ENCODE peak calls at places on chromosomes 6 and 20, in six cellular contexts. R, K, E, P, T and J are unnamed samples.

GRCh38 chr6:137084090-137084489 is 39.3 kb upstream of the IL20RA start:
- DNase-seq in T (no peak), R (no peak), P (no peak), E (no peak), K (no peak), J (no peak)

GRCh38 chr20:59182401-59183044 is 18.9 kb downstream of the ZNF831 start:
- DNase-seq in P (no peak), R (no peak), T (no peak), K (no peak), E (no peak), J (no peak)

GRCh38 chr6:160979063-160979708 is 12.4 kb upstream of the MAP3K4 start:
- DNase-seq in E (peak; percentile 87), T (no peak), K (peak; percentile 91), R (no peak), P (peak; percentile 61), J (peak; percentile 39)

GRCh38 chr20:64079273-64080012 is at the start of gene RGS19:
- DNase-seq in P (peak; percentile 55), R (peak; percentile 77), T (peak; percentile 89), K (peak; percentile 68), E (peak; percentile 67), J (peak; percentile 56)

GRCh38 chr6:153059757-153060156 is 57.2 kb upstream of the MTRF1L start:
- DNase-seq in T (no peak), R (peak; percentile 44), K (no peak), E (no peak), P (no peak), J (no peak)

GRCh38 chr6:94251878-94252277 is 832.5 kb upstream of the EPHA7 start:
- DNase-seq in P (no peak), T (no peak), K (no peak), E (no peak), R (no peak), J (no peak)

GRCh38 chr6:148530394-148530923 is 187.8 kb downstream of the SASH1 start:
- DNase-seq in K (peak; percentile 90), R (peak; percentile 56), P (peak; percentile 89), E (peak; percentile 95), T (peak; percentile 22), J (peak; percentile 46)

GRCh38 chr6:13049666-13050254 is 278.6 kb downstream of the TBC1D7 start:
- DNase-seq in R (no peak), P (no peak), E (no peak), K (no peak), T (no peak), J (no peak)

GRCh38 chr6:166333172-166333995 is 9.0 kb downstream of the SFT2D1 start:
- DNase-seq in K (no peak), T (no peak), R (no peak), P (no peak), E (no peak), J (no peak)

GRCh38 chr6:130620338-130620781 is 206.8 kb upstream of the SMLR1 start:
- DNase-seq in R (no peak), E (peak; percentile 52), K (peak; percentile 83), T (no peak), P (peak; percentile 45), J (no peak)

GRCh38 chr6:156638581-156638980 is 138.6 kb upstream of the ARID1B start:
- DNase-seq in T (no peak), K (no peak), E (no peak), R (no peak), P (no peak), J (no peak)

GRCh38 chr6:301526-301925 is 9.2 kb downstream of the DUSP22 start:
- DNase-seq in T (no peak), K (no peak), P (no peak), E (no peak), R (no peak), J (no peak)

GRCh38 chr6:158962371-158962770 is 37.6 kb downstream of the RSPH3 start:
- DNase-seq in P (peak; percentile 14), T (no peak), E (peak; percentile 25), R (no peak), K (no peak), J (no peak)

GRCh38 chr6:142696689-142697088 is 248.3 kb downstream of the HIVEP2 start:
- DNase-seq in P (no peak), K (no peak), R (no peak), T (no peak), E (no peak), J (peak; percentile 30)

DNA sequence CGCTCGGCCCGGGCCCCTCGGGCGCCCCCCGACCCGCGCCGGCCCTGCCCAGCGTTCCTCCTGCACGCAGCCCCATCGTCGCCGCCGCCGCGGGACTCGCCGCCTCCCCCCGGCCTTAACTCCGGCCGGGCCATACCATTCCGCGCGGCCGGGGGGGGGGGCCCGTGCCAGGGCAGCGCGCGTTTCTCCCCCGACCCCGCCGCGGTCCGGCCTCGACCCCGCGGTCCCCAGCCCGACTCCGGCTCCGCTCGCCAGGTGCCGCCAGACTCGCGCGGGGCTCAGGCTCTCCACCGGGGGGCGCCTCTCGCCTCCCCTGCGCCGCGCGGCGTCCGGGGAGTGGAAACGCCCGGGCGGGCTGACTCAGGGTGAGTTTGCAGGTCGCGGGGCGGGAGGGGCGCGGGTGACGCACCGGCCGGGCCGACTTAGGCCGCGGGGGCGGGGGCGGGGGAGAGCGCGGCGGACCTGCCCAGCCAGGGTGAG is at the start of gene SRXN1:
- DNase-seq in T (peak; percentile 96), P (peak; percentile 90), K (peak; percentile 94), E (peak; percentile 99), R (peak; percentile 93), J (peak; percentile 97)
- H3K4me3 ChIP-seq in T (peak within 1 kb of the TSS; percentile 63), P (peak within 1 kb of the TSS; percentile 82), K (peak within 1 kb of the TSS; percentile 86), E (peak within 1 kb of the TSS; percentile 85), R (peak within 1 kb of the TSS; percentile 64), J (peak within 1 kb of the TSS; percentile 96)

DNA sequence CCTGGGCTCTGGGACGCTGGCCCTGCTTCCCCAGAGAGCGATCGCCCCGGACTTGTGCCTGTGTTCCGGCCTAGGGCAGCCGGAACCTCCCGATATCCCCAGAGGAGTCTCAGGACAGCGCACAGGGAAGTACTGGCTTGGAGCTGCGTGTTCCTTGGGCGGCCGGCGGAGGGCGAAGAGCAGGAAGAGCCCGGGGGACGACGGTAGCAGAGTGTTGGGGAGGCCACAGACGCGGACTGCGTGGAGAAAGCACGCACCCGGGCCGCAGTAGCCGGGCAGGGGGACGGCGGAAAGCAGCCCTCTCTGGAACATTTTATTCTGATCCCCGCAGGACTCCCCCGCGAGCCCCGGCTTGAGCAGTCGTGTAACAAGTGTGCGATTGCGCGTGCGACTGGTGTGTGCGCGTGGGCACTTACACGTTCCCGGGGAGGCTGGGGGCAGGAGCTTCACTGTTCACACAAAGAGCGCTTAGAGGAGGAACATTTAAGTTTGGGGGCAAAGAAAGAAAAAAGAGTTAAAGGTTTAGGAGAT is 36.1 kb downstream of the NCR2 start:
- DNase-seq in R (peak; percentile 82), P (peak; percentile 25), K (peak; percentile 55), T (peak; percentile 84), E (peak; percentile 70), J (peak; percentile 7)
- H3K4me3 ChIP-seq in R (peak overlapping the region; percentile 59), P (no peak overlapping the region), K (peak overlapping the region; percentile 25), T (no peak overlapping the region), E (peak overlapping the region; percentile 53), J (no peak overlapping the region)

GRCh38 chr6:109006818-109007217 is 87.8 kb downstream of the SESN1 start:
- DNase-seq in P (no peak), T (no peak), K (no peak), R (no peak), E (no peak), J (no peak)
- H3K4me3 ChIP-seq in P (no peak overlapping the region), T (peak overlapping the region; percentile 89), K (no peak overlapping the region), R (peak overlapping the region; percentile 76), E (no peak overlapping the region), J (peak overlapping the region; percentile 95)

DNA sequence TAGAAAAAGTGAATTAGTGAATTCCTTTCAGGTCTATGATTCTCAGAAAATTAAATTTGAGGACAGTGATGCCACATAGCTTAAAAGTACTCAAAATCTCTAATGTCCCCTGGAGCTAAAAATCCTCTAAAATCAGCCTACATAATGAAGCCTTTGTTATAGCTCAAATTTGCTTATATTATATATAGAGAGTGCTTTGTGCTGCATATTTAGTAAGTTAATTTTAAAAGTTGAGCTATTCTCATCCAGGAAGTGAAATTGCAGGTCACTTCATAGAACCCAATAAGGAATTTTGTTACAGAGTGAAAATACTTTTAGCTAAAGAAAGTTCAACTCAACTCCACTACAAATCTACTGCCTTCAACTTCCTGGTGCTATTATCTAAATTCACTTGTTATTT is 507.5 kb upstream of the MAP3K7 start:
- DNase-seq in P (no peak), R (no peak), T (no peak), E (no peak), K (no peak), J (no peak)
- H3K4me3 ChIP-seq in P (no peak overlapping the region), R (no peak overlapping the region), T (no peak overlapping the region), E (no peak overlapping the region), K (no peak overlapping the region), J (no peak overlapping the region)

DNA sequence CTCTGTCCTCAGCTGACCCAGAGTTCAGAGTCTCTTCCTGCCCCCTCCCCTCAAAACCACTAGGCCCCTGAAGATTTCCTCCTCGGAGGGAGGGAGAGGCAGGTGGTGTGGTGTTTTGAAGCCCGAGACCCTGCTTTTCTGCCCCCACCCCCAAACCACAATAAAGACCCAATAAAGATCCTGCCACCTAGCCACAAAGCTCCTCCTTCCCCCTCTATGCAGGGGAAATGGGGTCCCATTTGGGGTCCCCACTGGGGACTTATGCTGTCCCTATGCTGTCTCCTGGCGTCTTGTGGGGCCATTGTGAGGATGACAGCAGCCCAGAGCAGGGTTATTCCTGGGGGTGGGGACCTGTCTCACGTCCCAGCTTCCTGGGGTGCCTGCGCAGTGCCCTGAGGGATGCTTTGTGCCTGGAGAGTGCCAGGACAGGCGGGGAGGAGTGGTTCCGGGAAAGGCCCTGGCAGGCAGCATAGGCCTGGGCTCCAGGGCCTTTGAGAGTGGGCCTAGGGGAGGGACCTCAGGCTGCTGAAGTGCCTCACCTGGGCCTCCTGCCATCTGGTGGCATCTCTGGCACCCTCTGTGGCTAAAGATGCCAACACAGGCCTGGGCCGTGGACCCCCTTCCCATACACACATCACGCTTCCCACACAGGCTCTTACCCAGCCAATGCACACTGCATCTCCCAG is 8.0 kb upstream of the ARMC12 start:
- DNase-seq in K (no peak), P (no peak), R (peak; percentile 42), E (no peak), T (no peak), J (peak; percentile 70)
- H3K4me3 ChIP-seq in K (no peak overlapping the region), P (no peak overlapping the region), R (peak overlapping the region; percentile 92), E (no peak overlapping the region), T (peak overlapping the region; percentile 22), J (no peak overlapping the region)